ENCODE peak calls at places on chromosomes 13 and 19, in nine cellular contexts. P, D, L, F, N, U, I, R and G are unnamed samples.

GRCh38 chr13:33205804-33206221 is 79.7 kb downstream of the STARD13 start:
- DNase-seq in P (no peak), I (no peak), D (no peak), N (no peak), L (peak), F (no peak), U (no peak), R (no peak), G (no peak)

GRCh38 chr13:93289842-93290241 is 63.2 kb downstream of the GPC6 start:
- DNase-seq in P (no peak), I (no peak), R (no peak), L (no peak), N (no peak), F (no peak), U (no peak), D (no peak), G (no peak)

GRCh38 chr13:20518652-20519051 is 7.0 kb downstream of the CRYL1 start:
- DNase-seq in R (no peak), F (no peak), D (no peak), I (no peak), P (no peak), N (no peak), L (no peak), U (no peak), G (no peak)

GRCh38 chr19:33052352-33052972 is 12.2 kb downstream of the RHPN2 start:
- DNase-seq in L (no peak), N (no peak), U (no peak), F (no peak), P (no peak), R (no peak), D (no peak), I (no peak), G (no peak)

GRCh38 chr13:19056355-19056880 is 125.2 kb downstream of the TUBA3C start:
- DNase-seq in L (no peak), P (no peak), F (no peak), R (no peak), N (no peak), I (no peak), U (no peak), D (no peak), G (no peak)

GRCh38 chr19:3656073-3656746 is 29.6 kb upstream of the CACTIN start:
- DNase-seq in I (no peak), D (peak), U (peak), L (no peak), F (no peak), P (no peak), R (no peak), N (no peak), G (no peak)

GRCh38 chr19:46351241-46352041 is 4.6 kb downstream of the PPP5C start:
- DNase-seq in I (no peak), P (no peak), U (no peak), L (no peak), D (no peak), F (no peak), R (no peak), N (no peak), G (no peak)

GRCh38 chr13:113623491-113624234 is 34.3 kb downstream of the ATP4B start:
- DNase-seq in R (no peak), P (no peak), F (no peak), L (no peak), N (no peak), U (peak), D (no peak), I (no peak), G (no peak)

GRCh38 chr13:111564657-111565056 is 244.2 kb downstream of the TEX29 start:
- DNase-seq in N (no peak), U (no peak), R (no peak), D (no peak), P (no peak), F (no peak), I (no peak), L (no peak), G (no peak)

GRCh38 chr13:110683203-110683883 is 22.6 kb downstream of the CARS2 start:
- DNase-seq in P (no peak), N (no peak), U (no peak), I (peak), D (no peak), L (no peak), R (no peak), F (no peak), G (no peak)

GRCh38 chr13:103703246-103703645 is 637.0 kb upstream of the SLC10A2 start:
- DNase-seq in F (no peak), I (no peak), D (no peak), R (no peak), U (no peak), L (no peak), N (no peak), P (no peak), G (no peak)